ENCODE peak calls at places on chromosome 1, in ten cellular contexts. I, F, A, X, G, M, O, S, C and Y are unnamed samples.

GRCh38 chr1:36323636-36324321 is at the start of gene EVA1B:
- DNase-seq in I (peak), F (peak), A (peak), X (peak), G (peak), M (no peak), O (peak), S (peak), C (peak), Y (peak)

GRCh38 chr1:231039161-231040018 is 664 bp downstream of the FAM89A start:
- DNase-seq in I (no peak), F (peak), A (peak), X (peak), G (no peak), M (no peak), O (no peak), S (no peak), C (peak), Y (peak)

GRCh38 chr1:35563166-35563565 is 5.6 kb downstream of the NCDN start:
- DNase-seq in I (no peak), F (no peak), A (no peak), X (no peak), G (no peak), M (no peak), O (no peak), S (no peak), C (no peak), Y (no peak)

GRCh38 chr1:59136541-59137335 is 160.2 kb upstream of the FGGY start:
- DNase-seq in I (no peak), F (no peak), A (no peak), X (no peak), G (no peak), M (no peak), O (no peak), S (no peak), C (no peak), Y (no peak)

GRCh38 chr1:55997550-55997949 is 581.8 kb downstream of the PLPP3 start:
- DNase-seq in I (no peak), F (no peak), A (no peak), X (no peak), G (no peak), M (no peak), O (no peak), S (no peak), C (no peak), Y (no peak)

GRCh38 chr1:177753655-177754054 is 216.2 kb downstream of the SEC16B start:
- DNase-seq in I (no peak), F (no peak), A (no peak), X (peak), G (no peak), M (no peak), O (no peak), S (no peak), C (no peak), Y (no peak)

GRCh38 chr1:117657949-117658660 is 52.3 kb downstream of the TENT5C start:
- DNase-seq in I (no peak), F (no peak), A (no peak), X (no peak), G (no peak), M (no peak), O (no peak), S (no peak), C (no peak), Y (no peak)

GRCh38 chr1:95396557-95396956 is 162.5 kb downstream of the RWDD3 start:
- DNase-seq in I (no peak), F (no peak), A (no peak), X (no peak), G (no peak), M (no peak), O (no peak), S (no peak), C (no peak), Y (no peak)

GRCh38 chr1:198937231-198938031 is 298.6 kb downstream of the PTPRC start:
- DNase-seq in I (peak), F (peak), A (peak), X (peak), G (peak), M (peak), O (no peak), S (peak), C (no peak), Y (peak)

GRCh38 chr1:154752273-154753030 is 117.6 kb downstream of the KCNN3 start:
- DNase-seq in I (no peak), F (no peak), A (no peak), X (no peak), G (peak), M (no peak), O (no peak), S (no peak), C (no peak), Y (no peak)

GRCh38 chr1:150256193-150256548 is 1.4 kb upstream of the CA14 start:
- DNase-seq in I (peak), F (no peak), A (no peak), X (no peak), G (no peak), M (no peak), O (no peak), S (no peak), C (no peak), Y (no peak)

GRCh38 chr1:168636200-168636599 is 59.8 kb downstream of the XCL1 start:
- DNase-seq in I (no peak), F (peak), A (no peak), X (no peak), G (no peak), M (no peak), O (no peak), S (no peak), C (no peak), Y (no peak)

GRCh38 chr1:107124705-107125104 is 16.1 kb upstream of the NTNG1 start:
- DNase-seq in I (no peak), F (no peak), A (no peak), X (no peak), G (no peak), M (no peak), O (no peak), S (no peak), C (no peak), Y (no peak)

GRCh38 chr1:170219163-170219562 is 73.4 kb downstream of the NTMT2 start:
- DNase-seq in I (no peak), F (no peak), A (no peak), X (no peak), G (no peak), M (no peak), O (no peak), S (no peak), C (no peak), Y (no peak)

GRCh38 chr1:243473281-243474210 is 217.7 kb downstream of the SDCCAG8 start:
- DNase-seq in I (no peak), F (peak), A (no peak), X (no peak), G (no peak), M (no peak), O (no peak), S (no peak), C (no peak), Y (no peak)

GRCh38 chr1:160629286-160630210 is 17.3 kb downstream of the SLAMF1 start:
- DNase-seq in I (no peak), F (no peak), A (peak), X (peak), G (no peak), M (no peak), O (peak), S (no peak), C (no peak), Y (peak)

GRCh38 chr1:101291562-101292035 is 54.8 kb downstream of the S1PR1 start:
- DNase-seq in I (no peak), F (peak), A (no peak), X (peak), G (no peak), M (peak), O (peak), S (no peak), C (no peak), Y (no peak)

GRCh38 chr1:25643962-25644361 is 27.4 kb downstream of the MAN1C1 start:
- DNase-seq in I (no peak), F (no peak), A (no peak), X (no peak), G (no peak), M (no peak), O (no peak), S (no peak), C (no peak), Y (no peak)

GRCh38 chr1:21251773-21252471 is 38.3 kb downstream of the ECE1 start:
- DNase-seq in I (no peak), F (peak), A (no peak), X (peak), G (no peak), M (peak), O (no peak), S (peak), C (no peak), Y (peak)

GRCh38 chr1:64173300-64173940 is 30.0 kb upstream of the UBE2U start:
- DNase-seq in I (no peak), F (no peak), A (no peak), X (peak), G (no peak), M (no peak), O (no peak), S (no peak), C (no peak), Y (no peak)

GRCh38 chr1:235783148-235783776 is 83.4 kb downstream of the LYST start:
- DNase-seq in I (peak), F (peak), A (no peak), X (no peak), G (no peak), M (peak), O (no peak), S (peak), C (no peak), Y (no peak)

GRCh38 chr1:58575831-58576726 is 973 bp downstream of the TACSTD2 start:
- DNase-seq in I (no peak), F (no peak), A (no peak), X (peak), G (no peak), M (no peak), O (no peak), S (no peak), C (peak), Y (no peak)

GRCh38 chr1:115067460-115067859 is 21.8 kb downstream of the TSPAN2 start:
- DNase-seq in I (no peak), F (peak), A (no peak), X (no peak), G (no peak), M (no peak), O (no peak), S (peak), C (no peak), Y (no peak)

GRCh38 chr1:226121587-226122400 is 59.3 kb downstream of the H3-3A start:
- DNase-seq in I (peak), F (no peak), A (peak), X (peak), G (peak), M (no peak), O (peak), S (no peak), C (peak), Y (peak)

GRCh38 chr1:155932085-155932484 is 2.1 kb downstream of the KHDC4 start:
- DNase-seq in I (no peak), F (no peak), A (no peak), X (no peak), G (no peak), M (no peak), O (no peak), S (no peak), C (no peak), Y (no peak)

GRCh38 chr1:222928212-222928611 is 113.4 kb downstream of the DISP1 start:
- DNase-seq in I (peak), F (peak), A (no peak), X (peak), G (no peak), M (no peak), O (no peak), S (no peak), C (peak), Y (peak)

GRCh38 chr1:3631865-3632264 is 7.0 kb downstream of the TPRG1L start:
- DNase-seq in I (no peak), F (no peak), A (no peak), X (no peak), G (no peak), M (no peak), O (no peak), S (no peak), C (no peak), Y (no peak)

GRCh38 chr1:17236779-17237601 is 11.9 kb upstream of the PADI3 start:
- DNase-seq in I (peak), F (peak), A (peak), X (peak), G (peak), M (peak), O (peak), S (peak), C (peak), Y (peak)

GRCh38 chr1:245262876-245263625 is 108.3 kb downstream of the KIF26B start:
- DNase-seq in I (no peak), F (no peak), A (no peak), X (no peak), G (no peak), M (no peak), O (no peak), S (no peak), C (no peak), Y (no peak)

GRCh38 chr1:207868769-207869721 is 41.9 kb downstream of the CD34 start:
- DNase-seq in I (peak), F (peak), A (peak), X (peak), G (peak), M (no peak), O (peak), S (peak), C (peak), Y (peak)

GRCh38 chr1:169690489-169690888 is 20.9 kb downstream of the SELL start:
- DNase-seq in I (no peak), F (no peak), A (no peak), X (no peak), G (no peak), M (no peak), O (no peak), S (no peak), C (no peak), Y (no peak)

GRCh38 chr1:225817611-225818061 is 7.7 kb downstream of the EPHX1 start:
- DNase-seq in I (no peak), F (peak), A (no peak), X (peak), G (peak), M (peak), O (no peak), S (no peak), C (no peak), Y (peak)